ENCODE peak calls at places on chromosomes 3 and 15, in eight cellular contexts. Y, V, O, Z, A, M, T and Q are unnamed samples.
A peak's percentile ranks its signal among the peaks of the same experiment; 100 is the strongest.

GRCh38 chr3:72663429-72663828 is 184.8 kb downstream of the SHQ1 start:
- DNase-seq in Y (no peak), T (no peak), O (no peak), M (no peak), A (peak; percentile 57), Z (no peak), V (no peak), Q (no peak)

GRCh38 chr3:114799789-114800188 is 347.3 kb downstream of the ZBTB20 start:
- DNase-seq in O (no peak), Z (no peak), M (no peak), V (no peak), A (no peak), Y (no peak), T (no peak), Q (no peak)

GRCh38 chr3:114675104-114675503 is 381.3 kb downstream of the TIGIT start:
- DNase-seq in Y (no peak), M (no peak), O (peak; percentile 55), V (no peak), T (no peak), A (no peak), Z (no peak), Q (no peak)

GRCh38 chr3:37256447-37256846 is 82.1 kb upstream of the LRRFIP2 start:
- DNase-seq in O (peak; percentile 34), Z (no peak), Y (no peak), V (no peak), T (no peak), A (no peak), M (no peak), Q (no peak)

GRCh38 chr3:72375237-72376154 is 472.7 kb downstream of the SHQ1 start:
- DNase-seq in Y (no peak), Z (peak; percentile 11), A (no peak), M (no peak), O (no peak), V (no peak), T (no peak), Q (peak; percentile 57)

GRCh38 chr3:177929310-177929709 is 606.9 kb upstream of the KCNMB2 start:
- DNase-seq in Z (no peak), A (no peak), M (peak; percentile 16), Y (no peak), T (no peak), V (no peak), O (no peak), Q (no peak)

GRCh38 chr3:151398895-151399294 is 14.3 kb upstream of the P2RY12 start:
- DNase-seq in M (no peak), O (no peak), Z (peak; percentile 17), T (no peak), Y (no peak), V (no peak), A (no peak), Q (no peak)

GRCh38 chr3:119810018-119810435 is 28.1 kb downstream of the NR1I2 start:
- DNase-seq in A (peak; percentile 33), M (no peak), V (peak; percentile 22), Z (peak; percentile 92), O (peak; percentile 30), Y (no peak), T (no peak), Q (peak; percentile 78)

GRCh38 chr15:100958326-100959065 is 39.3 kb downstream of the LRRK1 start:
- DNase-seq in V (peak; percentile 65), A (peak; percentile 37), M (no peak), Z (peak; percentile 22), O (peak; percentile 53), Y (no peak), T (no peak), Q (no peak)

GRCh38 chr3:41836360-41837134 is 125.4 kb downstream of the ULK4 start:
- DNase-seq in M (no peak), Z (peak; percentile 76), V (no peak), Y (no peak), O (no peak), T (no peak), A (no peak), Q (peak; percentile 12)

GRCh38 chr3:99918720-99919119 is 101.1 kb downstream of the CMSS1 start:
- DNase-seq in Y (no peak), T (no peak), V (no peak), O (no peak), M (no peak), A (peak; percentile 64), Z (no peak), Q (no peak)

DNA sequence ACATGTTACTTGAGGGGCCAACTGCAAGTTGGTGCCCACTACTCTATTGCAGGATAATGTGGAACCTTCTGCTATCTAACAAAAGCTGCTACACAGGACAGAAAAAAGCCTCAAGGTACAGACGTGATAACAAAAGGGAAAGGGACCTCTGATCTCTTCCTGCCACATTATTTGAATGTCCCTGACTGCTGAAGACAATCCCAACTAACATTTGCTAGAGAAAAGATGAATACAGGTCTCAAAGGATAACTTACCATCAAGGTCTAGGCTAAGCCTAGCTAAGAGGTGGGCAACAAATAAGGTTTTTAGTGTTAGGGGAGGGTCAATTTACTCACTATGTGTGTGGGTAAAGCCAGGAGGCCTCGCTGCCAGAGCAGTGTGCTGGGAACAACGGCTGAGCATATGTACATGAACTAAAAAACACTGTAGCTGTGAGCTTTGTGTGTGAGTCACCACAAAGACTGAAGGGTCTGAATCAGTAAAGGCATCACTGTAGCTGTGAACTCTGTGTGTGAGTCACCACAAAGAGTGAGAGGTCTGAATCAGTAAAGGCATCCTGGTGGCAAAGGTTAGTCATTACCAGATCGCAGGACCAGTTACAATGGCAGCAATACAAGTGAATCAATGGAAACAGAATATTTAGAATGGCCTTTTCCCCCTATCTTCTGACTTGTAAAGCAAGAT is 111.7 kb downstream of the LMLN start:
- DNase-seq in V (no peak), M (peak; percentile 45), Z (peak; percentile 54), Y (no peak), A (peak; percentile 93), O (peak; percentile 100), T (no peak), Q (peak; percentile 20)
- TF ChIP-seq CTCF in V (peak; percentile 18), M (no peak), Z (no peak), Y (peak; percentile 10), A (peak; percentile 39), O (peak; percentile 33), T (no peak), Q (no peak)

DNA sequence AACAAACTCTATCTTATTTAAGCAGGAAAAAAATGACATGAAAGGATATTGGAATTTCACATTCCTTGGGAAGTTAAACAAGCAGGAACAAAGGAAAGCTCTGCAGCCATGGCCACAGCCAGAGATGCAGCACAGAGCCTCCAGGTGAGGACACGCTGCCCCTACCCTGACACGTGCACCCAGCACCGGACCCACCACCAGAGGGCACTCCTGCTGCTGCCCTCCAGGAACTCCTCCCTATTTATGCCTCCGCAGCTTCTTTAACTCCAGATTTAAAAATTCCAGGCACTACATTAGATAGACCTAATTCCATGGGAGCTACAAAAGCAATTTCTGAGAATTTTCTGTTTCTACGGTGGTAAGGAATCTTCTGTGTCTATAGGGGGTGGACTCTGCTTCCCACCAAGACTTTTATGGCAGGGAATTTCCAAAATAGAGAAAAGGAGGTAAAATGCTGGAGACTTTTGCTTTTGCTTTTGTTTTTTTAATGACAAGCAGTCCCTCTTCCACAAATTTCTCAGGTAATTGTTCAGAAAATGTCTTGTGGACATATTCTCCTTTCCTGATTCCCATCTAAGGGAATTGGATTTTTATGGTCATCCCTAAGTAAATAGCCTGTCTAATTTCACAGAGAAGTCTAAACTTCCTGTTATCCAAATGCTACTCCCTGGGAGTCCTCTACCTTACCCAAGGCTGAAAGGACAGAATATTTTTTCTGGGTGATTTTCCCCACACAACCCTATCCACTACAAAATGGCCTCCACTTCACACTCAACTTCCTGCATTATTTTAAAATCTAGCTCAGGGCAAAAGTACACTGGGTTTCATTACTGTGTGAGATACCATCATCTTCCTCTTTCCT is 77.3 kb upstream of the ABI3BP start:
- DNase-seq in M (peak; percentile 94), O (peak; percentile 40), Y (peak; percentile 53), Z (peak; percentile 75), T (peak; percentile 55), V (peak; percentile 52), A (peak; percentile 15), Q (peak; percentile 52)
- TF ChIP-seq CTCF in M (peak; percentile 80), O (peak; percentile 64), Y (peak; percentile 56), Z (peak; percentile 90), T (peak; percentile 32), V (peak; percentile 58), A (peak; percentile 60), Q (peak; percentile 66)

GRCh38 chr3:11805716-11806115 is 41.0 kb downstream of the TAMM41 start:
- DNase-seq in V (no peak), T (no peak), O (no peak), Y (no peak), M (no peak), Z (no peak), A (no peak), Q (no peak)

GRCh38 chr3:11807651-11808050 is 39.0 kb downstream of the TAMM41 start:
- DNase-seq in A (no peak), Z (no peak), V (no peak), T (no peak), M (no peak), Y (no peak), O (no peak), Q (no peak)

GRCh38 chr3:11808231-11808630 is 38.5 kb downstream of the TAMM41 start:
- DNase-seq in V (no peak), O (peak; percentile 27), Z (no peak), Y (no peak), T (no peak), M (no peak), A (no peak), Q (no peak)

DNA sequence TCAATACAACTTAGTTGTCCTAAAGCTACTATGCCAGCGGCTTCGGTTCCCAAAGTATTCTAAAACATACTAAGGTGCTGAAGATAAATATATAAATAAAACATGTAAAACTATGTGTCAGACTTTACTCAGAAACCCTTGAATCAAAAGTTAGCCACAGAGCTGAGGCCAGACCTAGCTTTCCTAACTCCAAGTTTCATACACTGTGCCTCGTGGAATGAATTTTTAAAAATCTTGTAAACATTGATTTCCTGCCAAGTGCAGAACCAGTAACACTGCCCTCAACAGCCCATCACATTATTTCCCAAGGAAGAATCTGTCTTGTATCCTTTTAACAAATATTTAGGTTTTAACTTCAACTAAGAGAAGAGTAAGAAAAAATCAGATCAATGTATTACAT is 36.4 kb downstream of the TAMM41 start:
- DNase-seq in Y (no peak), Z (no peak), T (no peak), A (peak; percentile 58), O (peak; percentile 91), V (no peak), M (no peak), Q (no peak)
- TF ChIP-seq CTCF in Y (no peak), Z (no peak), T (no peak), A (no peak), O (peak; percentile 7), V (no peak), M (no peak), Q (no peak)

DNA sequence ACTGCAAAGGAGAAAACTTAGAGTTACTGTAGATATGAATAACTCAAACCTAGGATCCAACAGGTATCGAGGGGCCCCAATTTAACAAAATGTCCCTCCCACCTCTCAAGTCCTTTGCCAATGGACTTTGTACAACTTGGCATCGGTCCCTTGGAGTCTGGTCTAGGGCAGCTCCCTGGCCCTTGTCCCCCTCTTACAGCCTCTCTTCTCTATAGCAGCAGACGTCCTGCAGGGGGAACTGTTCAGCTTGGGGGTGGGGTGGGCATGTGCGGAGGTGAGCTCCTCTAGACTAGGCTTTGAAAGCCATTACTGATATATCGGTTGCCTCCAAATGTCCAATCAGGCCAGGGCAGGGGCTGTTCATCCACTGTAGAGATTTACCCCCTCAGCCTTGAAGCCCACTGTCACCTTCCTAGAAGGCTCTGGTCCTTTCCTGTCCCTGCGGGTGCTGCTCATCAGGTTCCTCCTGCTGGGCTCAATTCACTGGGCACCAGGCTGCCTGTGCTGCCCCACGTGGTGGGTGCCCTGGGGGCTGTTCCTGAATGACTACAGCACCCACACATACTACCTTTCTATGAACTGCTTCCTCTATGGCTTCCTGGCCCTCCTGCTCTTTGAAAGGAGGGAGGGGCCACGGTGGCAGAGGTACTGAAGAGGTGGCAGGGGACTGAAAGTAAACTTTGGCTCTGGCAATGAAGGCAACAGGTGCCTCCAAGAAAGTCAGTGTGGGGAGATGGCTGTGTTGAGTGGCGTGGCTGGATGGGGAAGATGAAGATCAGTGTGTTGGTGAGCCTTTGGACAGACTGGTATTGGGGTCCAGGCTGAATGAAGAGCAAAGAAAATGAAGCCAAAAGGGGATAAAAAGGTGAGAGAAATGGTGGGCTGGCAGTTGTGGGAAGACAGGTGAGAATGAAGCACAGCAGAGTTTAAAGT is 78.8 kb upstream of the MEX3B start:
- DNase-seq in T (no peak), O (no peak), A (no peak), V (no peak), Z (no peak), Y (no peak), M (no peak), Q (no peak)
- TF ChIP-seq CTCF in T (no peak), O (no peak), A (no peak), V (no peak), Z (no peak), Y (no peak), M (no peak), Q (peak; percentile 3)